ENCODE peak calls at places on chromosomes 1 and 21, in six cellular contexts. One of them, this sample, is unnamed.

GRCh38 chr21:30962013-30962412 is 76.3 kb downstream of the KRTAP19-8 start:
- DNase-seq in SK-N-SH: no peak
- DNase-seq in stomach: no peak
- DNase-seq in breast epithelium: no peak
- DNase-seq in HCT116: no peak
- DNase-seq in vagina: no peak
- DNase-seq in this sample: no peak

GRCh38 chr1:40783001-40783905 is at the start of gene KCNQ4:
- DNase-seq in SK-N-SH: peak; percentile 80
- DNase-seq in stomach: peak; percentile 77
- DNase-seq in breast epithelium: peak; percentile 62
- DNase-seq in HCT116: no peak
- DNase-seq in vagina: no peak
- DNase-seq in this sample: no peak

GRCh38 chr1:216958569-216958968 is 235.3 kb upstream of the ESRRG start:
- DNase-seq in SK-N-SH: no peak
- DNase-seq in stomach: no peak
- DNase-seq in breast epithelium: no peak
- DNase-seq in HCT116: no peak
- DNase-seq in vagina: no peak
- DNase-seq in this sample: no peak

GRCh38 chr1:54489627-54490240 is 58.3 kb upstream of the ACOT11 start:
- DNase-seq in SK-N-SH: no peak
- DNase-seq in stomach: no peak
- DNase-seq in breast epithelium: no peak
- DNase-seq in HCT116: no peak
- DNase-seq in vagina: no peak
- DNase-seq in this sample: no peak

GRCh38 chr21:26801524-26801923 is 43.7 kb downstream of the ADAMTS1 start:
- DNase-seq in SK-N-SH: no peak
- DNase-seq in stomach: no peak
- DNase-seq in breast epithelium: no peak
- DNase-seq in HCT116: no peak
- DNase-seq in vagina: no peak
- DNase-seq in this sample: no peak

GRCh38 chr1:25562101-25562927 is 18.9 kb downstream of the LDLRAP1 start:
- DNase-seq in SK-N-SH: no peak
- DNase-seq in stomach: peak; percentile 62
- DNase-seq in breast epithelium: no peak
- DNase-seq in HCT116: no peak
- DNase-seq in vagina: no peak
- DNase-seq in this sample: no peak

GRCh38 chr1:221234821-221235220 is 355.6 kb downstream of the HLX start:
- DNase-seq in SK-N-SH: no peak
- DNase-seq in stomach: no peak
- DNase-seq in breast epithelium: no peak
- DNase-seq in HCT116: no peak
- DNase-seq in vagina: no peak
- DNase-seq in this sample: no peak

GRCh38 chr1:155871390-155871789 is 12.0 kb downstream of the SYT11 start:
- DNase-seq in SK-N-SH: peak; percentile 73
- DNase-seq in stomach: peak; percentile 28
- DNase-seq in breast epithelium: no peak
- DNase-seq in HCT116: no peak
- DNase-seq in vagina: no peak
- DNase-seq in this sample: peak; percentile 29

GRCh38 chr1:39385067-39385988 is 106.1 kb upstream of the BMP8A start:
- DNase-seq in SK-N-SH: no peak
- DNase-seq in stomach: no peak
- DNase-seq in breast epithelium: no peak
- DNase-seq in HCT116: no peak
- DNase-seq in vagina: no peak
- DNase-seq in this sample: no peak

GRCh38 chr1:238898856-238899255 is 487.5 kb upstream of the CHRM3 start:
- DNase-seq in SK-N-SH: no peak
- DNase-seq in stomach: no peak
- DNase-seq in breast epithelium: no peak
- DNase-seq in HCT116: no peak
- DNase-seq in vagina: no peak
- DNase-seq in this sample: no peak

GRCh38 chr1:226406401-226406881 is 1.5 kb downstream of the PARP1 start:
- DNase-seq in SK-N-SH: no peak
- DNase-seq in stomach: no peak
- DNase-seq in breast epithelium: no peak
- DNase-seq in HCT116: no peak
- DNase-seq in vagina: no peak
- DNase-seq in this sample: no peak

GRCh38 chr1:25520446-25521061 is 22.9 kb upstream of the LDLRAP1 start:
- DNase-seq in SK-N-SH: peak; percentile 70
- DNase-seq in stomach: peak; percentile 75
- DNase-seq in breast epithelium: no peak
- DNase-seq in HCT116: peak; percentile 48
- DNase-seq in vagina: no peak
- DNase-seq in this sample: peak; percentile 57

GRCh38 chr1:220926146-220926545 is 46.9 kb downstream of the HLX start:
- DNase-seq in SK-N-SH: no peak
- DNase-seq in stomach: no peak
- DNase-seq in breast epithelium: no peak
- DNase-seq in HCT116: no peak
- DNase-seq in vagina: no peak
- DNase-seq in this sample: no peak

GRCh38 chr21:33380483-33380998 is 22.7 kb upstream of the IFNGR2 start:
- DNase-seq in SK-N-SH: no peak
- DNase-seq in stomach: peak; percentile 86
- DNase-seq in breast epithelium: peak; percentile 95
- DNase-seq in HCT116: peak; percentile 94
- DNase-seq in vagina: no peak
- DNase-seq in this sample: peak; percentile 93

GRCh38 chr1:150008699-150009098 is 1.8 kb downstream of the OTUD7B start:
- DNase-seq in SK-N-SH: no peak
- DNase-seq in stomach: no peak
- DNase-seq in breast epithelium: no peak
- DNase-seq in HCT116: no peak
- DNase-seq in vagina: no peak
- DNase-seq in this sample: no peak

GRCh38 chr1:112359961-112360767 is 35.9 kb upstream of the CTTNBP2NL start:
- DNase-seq in SK-N-SH: no peak
- DNase-seq in stomach: peak; percentile 41
- DNase-seq in breast epithelium: peak; percentile 56
- DNase-seq in HCT116: no peak
- DNase-seq in vagina: no peak
- DNase-seq in this sample: peak; percentile 5

GRCh38 chr1:221620437-221621384 is 121.2 kb downstream of the DUSP10 start:
- DNase-seq in SK-N-SH: peak; percentile 27
- DNase-seq in stomach: no peak
- DNase-seq in breast epithelium: no peak
- DNase-seq in HCT116: no peak
- DNase-seq in vagina: no peak
- DNase-seq in this sample: no peak

GRCh38 chr1:42013881-42014470 is 95.3 kb upstream of the HIVEP3 start:
- DNase-seq in SK-N-SH: no peak
- DNase-seq in stomach: no peak
- DNase-seq in breast epithelium: no peak
- DNase-seq in HCT116: no peak
- DNase-seq in vagina: no peak
- DNase-seq in this sample: peak; percentile 15

GRCh38 chr1:191886977-191887376 is 271.3 kb upstream of the RGS18 start:
- DNase-seq in SK-N-SH: no peak
- DNase-seq in stomach: no peak
- DNase-seq in breast epithelium: no peak
- DNase-seq in HCT116: no peak
- DNase-seq in vagina: no peak
- DNase-seq in this sample: peak; percentile 44

DNA sequence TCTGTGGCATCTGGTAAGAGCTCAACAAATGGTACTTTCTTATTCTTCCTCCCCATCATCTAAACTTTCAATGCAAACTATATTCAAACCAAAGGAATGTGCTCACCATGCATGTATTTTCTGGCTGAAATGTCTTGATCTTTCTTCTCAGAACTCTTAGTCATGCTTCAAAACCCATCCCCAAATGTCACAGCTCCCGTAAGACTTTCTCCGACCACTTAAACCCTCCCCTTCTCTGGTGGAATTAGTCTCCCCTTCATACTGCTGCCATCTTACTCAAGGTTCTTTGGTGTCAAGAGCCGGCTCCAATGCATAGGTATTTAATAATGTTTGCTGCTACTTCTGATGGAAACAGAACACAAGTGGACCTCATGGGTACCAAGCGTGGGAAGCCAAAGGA is 538.1 kb downstream of the MATN1 start:
- DNase-seq in SK-N-SH: no peak
- DNase-seq in stomach: no peak
- DNase-seq in breast epithelium: no peak
- DNase-seq in HCT116: no peak
- DNase-seq in vagina: no peak
- DNase-seq in this sample: no peak
- H3K4me1 ChIP-seq in SK-N-SH: peaks cover 20% of the 10 kb centered on the region
- H3K4me1 ChIP-seq in stomach: no peaks in the 10 kb centered on the region
- H3K4me1 ChIP-seq in breast epithelium: no peaks in the 10 kb centered on the region
- H3K4me1 ChIP-seq in HCT116: no peaks in the 10 kb centered on the region
- H3K4me1 ChIP-seq in vagina: peaks cover 5% of the 10 kb centered on the region
- H3K4me1 ChIP-seq in this sample: no peaks in the 10 kb centered on the region

DNA sequence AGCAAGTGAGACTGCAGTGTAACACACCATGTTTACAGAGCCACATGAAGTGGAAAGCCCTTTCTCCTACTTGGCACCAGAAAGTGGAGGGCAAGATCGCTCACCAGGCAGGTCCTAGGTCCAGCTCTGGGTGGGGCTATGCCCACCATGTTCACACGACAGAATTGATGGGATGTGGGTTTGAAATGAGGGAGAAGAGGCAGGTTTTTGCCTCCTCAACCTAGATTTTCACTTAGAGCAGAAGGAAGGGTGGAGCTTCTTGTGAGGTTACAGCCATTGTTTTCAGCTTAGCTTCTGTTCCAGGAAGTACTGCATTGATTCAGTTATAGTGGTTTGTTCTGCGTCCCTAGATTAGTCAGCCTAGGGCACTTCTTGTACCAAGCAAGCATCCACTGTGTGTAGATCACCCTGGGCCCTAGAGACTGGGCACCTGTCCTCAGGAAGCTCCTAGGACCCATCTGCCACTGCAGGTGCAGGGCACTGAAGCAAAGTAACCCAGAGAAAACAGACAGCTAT is 2.3 kb downstream of the CD53 start:
- DNase-seq in SK-N-SH: no peak
- DNase-seq in stomach: peak; percentile 43
- DNase-seq in breast epithelium: no peak
- DNase-seq in HCT116: no peak
- DNase-seq in vagina: no peak
- DNase-seq in this sample: no peak
- TF ChIP-seq POLR2AphosphoS5 in SK-N-SH: no peak
- TF ChIP-seq POLR2AphosphoS5 in stomach: peak; percentile 54
- TF ChIP-seq POLR2AphosphoS5 in breast epithelium: no peak
- TF ChIP-seq POLR2AphosphoS5 in HCT116: no peak
- TF ChIP-seq POLR2AphosphoS5 in vagina: no peak
- TF ChIP-seq POLR2AphosphoS5 in this sample: no peak

GRCh38 chr21:25215698-25216384 is 391.4 kb downstream of the MRPL39 start:
- DNase-seq in SK-N-SH: no peak
- DNase-seq in stomach: no peak
- DNase-seq in breast epithelium: no peak
- DNase-seq in HCT116: no peak
- DNase-seq in vagina: no peak
- DNase-seq in this sample: no peak
- H3K4me1 ChIP-seq in SK-N-SH: no peaks in the 10 kb centered on the region
- H3K4me1 ChIP-seq in stomach: no peaks in the 10 kb centered on the region
- H3K4me1 ChIP-seq in breast epithelium: no peaks in the 10 kb centered on the region
- H3K4me1 ChIP-seq in HCT116: no peaks in the 10 kb centered on the region
- H3K4me1 ChIP-seq in vagina: no peaks in the 10 kb centered on the region
- H3K4me1 ChIP-seq in this sample: no peaks in the 10 kb centered on the region

GRCh38 chr1:202405928-202406327 is 57.4 kb downstream of the PPP1R12B start:
- DNase-seq in SK-N-SH: no peak
- DNase-seq in stomach: no peak
- DNase-seq in breast epithelium: no peak
- DNase-seq in HCT116: no peak
- DNase-seq in vagina: no peak
- DNase-seq in this sample: no peak
- TF ChIP-seq POLR2AphosphoS5 in SK-N-SH: no peak
- TF ChIP-seq POLR2AphosphoS5 in stomach: no peak
- TF ChIP-seq POLR2AphosphoS5 in breast epithelium: no peak
- TF ChIP-seq POLR2AphosphoS5 in HCT116: no peak
- TF ChIP-seq POLR2AphosphoS5 in vagina: no peak
- TF ChIP-seq POLR2AphosphoS5 in this sample: no peak